ENCODE peak calls at places on chromosomes 5 and 9, in ten cellular contexts. Q is uterus; R is lung; E is upper lobe of left lung; B is cardiac muscle cell; P is A673; M is effector memory CD4-positive, alpha-beta T cell; Y is body of pancreas; A is ovary; K is heart right ventricle. T is an unnamed sample. For H3K36me3 and H3K4me1, the result is how much of the 10 kb centered on the place peaks cover.

GRCh38 chr9:28443461-28443860 is 870.2 kb upstream of the C9orf72 start:
- DNase-seq in B (no peak), K (no peak), R (no peak), A (no peak), P (no peak), Y (no peak), Q (no peak), E (no peak), M (no peak), T (no peak)

GRCh38 chr9:70117835-70118319 is 74.2 kb downstream of the MAMDC2 start:
- DNase-seq in K (no peak), B (no peak), P (no peak), R (no peak), Y (no peak), A (no peak), Q (no peak), M (no peak), E (no peak), T (no peak)

GRCh38 chr9:16236326-16236725 is 634.1 kb downstream of the BNC2 start:
- DNase-seq in Y (no peak), K (no peak), A (no peak), B (no peak), E (no peak), R (no peak), Q (peak), P (no peak), M (no peak), T (no peak)

GRCh38 chr9:126842977-126843799 is 17.3 kb upstream of the ZBTB34 start:
- DNase-seq in M (no peak), R (no peak), A (no peak), P (no peak), Y (no peak), Q (no peak), K (no peak), B (no peak), E (no peak), T (no peak)

GRCh38 chr5:113612060-113612496 is 98.6 kb downstream of the YTHDC2 start:
- DNase-seq in K (no peak), R (no peak), Y (no peak), M (no peak), E (no peak), Q (no peak), A (no peak), B (peak), P (peak), T (no peak)

GRCh38 chr5:124706041-124706440 is 40.4 kb downstream of the ZNF608 start:
- DNase-seq in A (no peak), Y (no peak), B (no peak), E (no peak), P (no peak), R (no peak), K (no peak), Q (no peak), M (no peak), T (no peak)

GRCh38 chr9:112112519-112112918 is 62.6 kb downstream of the SUSD1 start:
- DNase-seq in K (no peak), Y (no peak), B (no peak), R (no peak), M (no peak), A (no peak), Q (no peak), P (peak), E (no peak), T (no peak)

GRCh38 chr5:5751496-5751895 is 329.0 kb downstream of the ICE1 start:
- DNase-seq in B (no peak), R (no peak), Y (no peak), Q (no peak), A (no peak), M (no peak), K (no peak), P (no peak), E (no peak), T (no peak)

DNA sequence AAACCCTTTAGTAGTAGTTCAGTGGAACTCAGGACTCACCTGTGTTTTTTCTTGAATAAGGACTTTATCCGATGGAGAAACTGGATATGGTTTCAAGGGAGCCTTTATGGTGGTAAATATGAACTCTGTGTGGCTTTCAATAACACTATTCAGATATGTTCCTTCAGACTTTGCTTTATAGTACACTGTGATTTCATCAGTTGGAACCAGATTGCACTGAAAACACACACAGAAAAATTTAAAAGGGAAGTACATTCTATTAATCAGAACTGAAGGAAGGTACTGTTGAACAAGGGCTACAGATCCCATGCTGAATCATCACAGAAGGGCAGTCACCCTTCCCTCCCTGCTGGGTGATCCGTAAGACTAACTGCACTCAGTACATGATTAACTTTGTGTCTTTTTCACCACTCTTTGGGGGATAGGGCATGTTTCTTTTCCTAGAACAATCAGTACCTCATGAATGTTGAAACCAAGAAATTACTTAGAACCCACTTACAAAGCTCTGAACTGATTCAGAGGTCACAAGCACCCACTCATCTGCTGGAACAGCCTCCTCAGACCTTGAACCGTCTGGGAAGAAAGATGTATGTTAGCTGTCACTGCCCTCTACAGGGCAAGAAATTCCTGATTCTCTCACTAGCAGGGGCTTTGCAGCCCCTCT is 51.2 kb downstream of the IARS1 start:
- DNase-seq in Y (no peak), E (no peak), P (no peak), A (no peak), R (no peak), Q (peak), M (no peak), K (no peak), B (peak), T (no peak)
- H3K36me3 ChIP-seq in Y (half or more), E (under half), P (half or more), A (under half), R (half or more), Q (under half), M (half or more), K (half or more), B (half or more), T (half or more)

GRCh38 chr9:23577611-23578010 is 248.4 kb downstream of the ELAVL2 start:
- DNase-seq in R (no peak), A (no peak), B (no peak), P (no peak), K (no peak), Q (no peak), Y (no peak), E (no peak), M (no peak), T (no peak)
- H3K4me1 ChIP-seq in R (under half), A (under half), B (under half), P (under half), K (under half), Q (under half), Y (under half), E (under half), M (under half), T (under half)

DNA sequence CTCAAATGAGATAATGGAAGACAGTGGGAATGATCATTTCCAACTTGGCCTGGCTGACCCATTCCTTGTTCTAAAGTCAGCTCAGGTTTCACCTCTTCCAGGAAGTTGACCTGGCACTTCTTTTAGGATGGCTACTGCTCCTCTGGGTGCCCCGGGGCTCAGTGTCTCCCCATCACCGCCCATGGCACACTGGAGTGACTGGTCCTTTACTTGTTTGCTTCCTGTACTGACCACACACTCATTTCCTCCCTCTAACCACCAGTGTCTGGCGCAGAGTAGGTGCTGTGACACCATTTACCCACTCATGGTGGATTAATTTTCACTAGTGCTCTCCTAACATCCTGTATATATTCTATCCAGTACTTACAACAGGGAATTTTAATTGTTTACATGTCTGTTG is 183.5 kb downstream of the CDK5RAP2 start:
- DNase-seq in B (no peak), Y (no peak), E (no peak), R (no peak), K (no peak), Q (no peak), P (no peak), A (no peak), M (no peak), T (no peak)
- H3K36me3 ChIP-seq in B (under half), Y (under half), E (under half), R (under half), K (under half), Q (under half), P (half or more), A (under half), M (half or more), T (half or more)

GRCh38 chr9:15104826-15105420 is 194.7 kb upstream of the FREM1 start:
- DNase-seq in A (no peak), K (peak), P (no peak), Y (no peak), Q (no peak), R (peak), B (peak), M (no peak), E (no peak), T (peak)
- H3K4me1 ChIP-seq in A (under half), K (under half), P (under half), Y (under half), Q (under half), R (under half), B (under half), M (under half), E (under half), T (under half)

GRCh38 chr9:137646341-137646740 is 27.5 kb downstream of the EHMT1 start:
- DNase-seq in B (no peak), R (no peak), E (no peak), Q (no peak), M (no peak), Y (no peak), A (peak), P (no peak), K (no peak), T (no peak)
- H3K36me3 ChIP-seq in B (under half), R (under half), E (under half), Q (under half), M (under half), Y (under half), A (under half), P (under half), K (under half), T (under half)

DNA sequence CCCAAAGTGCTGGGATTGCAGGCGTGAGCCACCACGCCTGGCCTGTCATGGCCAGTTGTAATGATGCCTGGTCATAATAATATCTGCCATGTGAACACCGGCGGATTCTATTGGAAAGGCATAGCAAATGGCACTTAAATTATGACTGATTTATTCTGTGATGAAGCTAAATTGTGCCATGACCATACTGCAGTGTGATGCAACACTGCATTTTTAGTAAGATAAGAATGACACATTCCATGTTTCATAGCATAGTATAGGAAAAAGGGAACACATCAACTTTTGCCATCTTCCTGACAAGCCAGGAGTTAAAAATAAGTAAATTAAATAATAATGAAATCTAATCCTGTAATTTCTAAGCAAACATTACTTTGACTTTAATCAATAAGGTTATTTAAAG is 30.4 kb upstream of the BICD2 start:
- DNase-seq in Q (no peak), Y (no peak), R (no peak), P (no peak), M (no peak), E (no peak), K (no peak), B (no peak), A (no peak), T (no peak)
- H3K4me1 ChIP-seq in Q (under half), Y (under half), R (under half), P (under half), M (under half), E (under half), K (under half), B (under half), A (under half), T (under half)

GRCh38 chr9:5748438-5748837 is 84.5 kb downstream of the ERMP1 start:
- DNase-seq in K (no peak), M (no peak), R (no peak), E (no peak), P (no peak), B (no peak), Q (no peak), A (no peak), Y (no peak), T (no peak)
- H3K36me3 ChIP-seq in K (under half), M (under half), R (under half), E (under half), P (under half), B (under half), Q (under half), A (under half), Y (under half), T (under half)

DNA sequence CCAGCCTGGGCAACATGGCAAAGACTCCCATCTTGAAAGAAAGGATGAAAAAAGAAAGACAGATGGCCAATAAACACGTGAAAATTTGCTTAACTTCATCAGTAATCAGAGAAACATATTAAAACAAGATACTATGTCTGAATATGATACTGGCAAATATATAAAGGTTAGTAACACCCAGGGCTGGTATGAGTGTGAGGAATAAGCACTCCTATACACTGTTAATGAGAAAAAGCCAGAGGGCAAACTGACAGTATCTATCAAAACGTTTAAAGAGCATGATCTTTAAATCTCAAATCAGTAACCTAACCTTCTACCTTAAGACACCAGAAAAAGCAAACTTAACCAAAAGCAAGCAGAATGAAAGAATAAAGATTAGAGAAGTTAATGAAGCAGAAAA is 14.1 kb downstream of the B4GALT1 start:
- DNase-seq in M (no peak), Q (no peak), P (no peak), R (no peak), B (no peak), A (no peak), E (no peak), K (no peak), Y (no peak), T (no peak)
- H3K4me1 ChIP-seq in M (under half), Q (under half), P (under half), R (under half), B (under half), A (under half), E (half or more), K (half or more), Y (under half), T (under half)